ENCODE peak calls at places on chromosomes 4 and X, in eight cellular contexts. One of them, this sample, is unnamed.
A peak's percentile ranks its signal among the peaks of the same experiment; 100 is the strongest.

GRCh38 chr4:1050486-1051213 is 39.2 kb downstream of the FGFRL1 start:
- DNase-seq in stomach: peak; percentile 25
- DNase-seq in left lung: peak; percentile 75
- DNase-seq in HS-5: no peak
- DNase-seq in Right ventricle myocardium superior: no peak
- DNase-seq in H1: no peak
- DNase-seq in AG09309: no peak
- DNase-seq in IMR-90: no peak
- DNase-seq in this sample: no peak

GRCh38 chrX:149513713-149514427 is 8.8 kb upstream of the IDS start:
- DNase-seq in HS-5: no peak
- DNase-seq in stomach: no peak
- DNase-seq in IMR-90: peak; percentile 21
- DNase-seq in Right ventricle myocardium superior: no peak
- DNase-seq in AG09309: no peak
- DNase-seq in left lung: no peak
- DNase-seq in H1: no peak
- DNase-seq in this sample: no peak

GRCh38 chr4:113540859-113541258 is 220.7 kb downstream of the CAMK2D start:
- DNase-seq in IMR-90: peak; percentile 45
- DNase-seq in H1: no peak
- DNase-seq in Right ventricle myocardium superior: no peak
- DNase-seq in AG09309: no peak
- DNase-seq in left lung: no peak
- DNase-seq in stomach: no peak
- DNase-seq in HS-5: no peak
- DNase-seq in this sample: no peak

GRCh38 chr4:138275946-138276621 is 33.9 kb upstream of the SLC7A11 start:
- DNase-seq in AG09309: peak; percentile 58
- DNase-seq in IMR-90: peak; percentile 91
- DNase-seq in HS-5: peak; percentile 50
- DNase-seq in H1: no peak
- DNase-seq in Right ventricle myocardium superior: no peak
- DNase-seq in stomach: no peak
- DNase-seq in left lung: no peak
- DNase-seq in this sample: no peak

GRCh38 chr4:168511780-168512467 is 15.1 kb downstream of the PALLD start:
- DNase-seq in left lung: no peak
- DNase-seq in AG09309: no peak
- DNase-seq in HS-5: no peak
- DNase-seq in stomach: no peak
- DNase-seq in IMR-90: no peak
- DNase-seq in Right ventricle myocardium superior: no peak
- DNase-seq in H1: no peak
- DNase-seq in this sample: no peak

GRCh38 chr4:23456864-23457263 is 433.0 kb downstream of the PPARGC1A start:
- DNase-seq in AG09309: no peak
- DNase-seq in H1: no peak
- DNase-seq in left lung: no peak
- DNase-seq in Right ventricle myocardium superior: no peak
- DNase-seq in HS-5: no peak
- DNase-seq in stomach: no peak
- DNase-seq in IMR-90: no peak
- DNase-seq in this sample: no peak

GRCh38 chrX:155112171-155112570 is 40.9 kb downstream of the BRCC3 start:
- DNase-seq in Right ventricle myocardium superior: no peak
- DNase-seq in stomach: no peak
- DNase-seq in AG09309: no peak
- DNase-seq in HS-5: peak; percentile 2
- DNase-seq in H1: no peak
- DNase-seq in left lung: no peak
- DNase-seq in IMR-90: peak; percentile 2
- DNase-seq in this sample: no peak

GRCh38 chrX:123860983-123861382 is 1.1 kb downstream of the XIAP start:
- DNase-seq in AG09309: no peak
- DNase-seq in H1: no peak
- DNase-seq in IMR-90: peak; percentile 19
- DNase-seq in stomach: no peak
- DNase-seq in HS-5: no peak
- DNase-seq in Right ventricle myocardium superior: no peak
- DNase-seq in left lung: no peak
- DNase-seq in this sample: no peak

GRCh38 chrX:41258871-41259270 is 75.1 kb upstream of the DDX3X start:
- DNase-seq in Right ventricle myocardium superior: no peak
- DNase-seq in HS-5: no peak
- DNase-seq in left lung: no peak
- DNase-seq in AG09309: no peak
- DNase-seq in H1: no peak
- DNase-seq in IMR-90: no peak
- DNase-seq in stomach: no peak
- DNase-seq in this sample: no peak

GRCh38 chr4:55321707-55322264 is 24.3 kb upstream of the SRD5A3 start:
- DNase-seq in Right ventricle myocardium superior: no peak
- DNase-seq in IMR-90: peak; percentile 76
- DNase-seq in H1: no peak
- DNase-seq in left lung: no peak
- DNase-seq in HS-5: peak; percentile 43
- DNase-seq in AG09309: peak; percentile 55
- DNase-seq in stomach: peak; percentile 76
- DNase-seq in this sample: peak; percentile 45